ENCODE peak calls at places on chromosomes 7 and 10, in nine cellular contexts. One of them, this sample, is unnamed.

GRCh38 chr7:143085109-143085508 is 33.0 kb downstream of the OR6V1 start:
- DNase-seq in AG04450: no peak
- DNase-seq in lower lobe of right lung: no peak
- DNase-seq in GM20000: no peak
- DNase-seq in H7: no peak
- DNase-seq in posterior cingulate gyrus: no peak
- DNase-seq in HT-29: no peak
- DNase-seq in pancreas: no peak
- DNase-seq in glutamatergic neuron: no peak
- DNase-seq in this sample: no peak

GRCh38 chr7:46603780-46604725 is 683.0 kb upstream of the IGFBP3 start:
- DNase-seq in lower lobe of right lung: peak; percentile 76
- DNase-seq in posterior cingulate gyrus: no peak
- DNase-seq in glutamatergic neuron: peak; percentile 48
- DNase-seq in AG04450: no peak
- DNase-seq in pancreas: peak; percentile 58
- DNase-seq in GM20000: no peak
- DNase-seq in H7: no peak
- DNase-seq in HT-29: no peak
- DNase-seq in this sample: no peak

GRCh38 chr10:84360634-84361365 is 32.4 kb downstream of the CCSER2 start:
- DNase-seq in posterior cingulate gyrus: no peak
- DNase-seq in GM20000: no peak
- DNase-seq in H7: no peak
- DNase-seq in lower lobe of right lung: no peak
- DNase-seq in pancreas: no peak
- DNase-seq in HT-29: no peak
- DNase-seq in AG04450: no peak
- DNase-seq in glutamatergic neuron: no peak
- DNase-seq in this sample: no peak

GRCh38 chr7:33645096-33645495 is 260.2 kb upstream of the BMPER start:
- DNase-seq in lower lobe of right lung: no peak
- DNase-seq in posterior cingulate gyrus: no peak
- DNase-seq in GM20000: no peak
- DNase-seq in H7: no peak
- DNase-seq in HT-29: no peak
- DNase-seq in AG04450: no peak
- DNase-seq in glutamatergic neuron: no peak
- DNase-seq in pancreas: no peak
- DNase-seq in this sample: no peak

GRCh38 chr10:49071221-49071761 is 44.0 kb downstream of the VSTM4 start:
- DNase-seq in AG04450: no peak
- DNase-seq in posterior cingulate gyrus: no peak
- DNase-seq in glutamatergic neuron: no peak
- DNase-seq in GM20000: no peak
- DNase-seq in lower lobe of right lung: no peak
- DNase-seq in pancreas: no peak
- DNase-seq in HT-29: no peak
- DNase-seq in H7: no peak
- DNase-seq in this sample: no peak

GRCh38 chr7:101108330-101108857 is 18.5 kb upstream of the SERPINE1 start:
- DNase-seq in glutamatergic neuron: no peak
- DNase-seq in posterior cingulate gyrus: no peak
- DNase-seq in H7: peak; percentile 62
- DNase-seq in AG04450: no peak
- DNase-seq in lower lobe of right lung: peak; percentile 67
- DNase-seq in pancreas: no peak
- DNase-seq in GM20000: peak; percentile 54
- DNase-seq in HT-29: no peak
- DNase-seq in this sample: peak; percentile 99

GRCh38 chr7:104341545-104341944 is 13.1 kb downstream of the LHFPL3 start:
- DNase-seq in pancreas: no peak
- DNase-seq in AG04450: no peak
- DNase-seq in lower lobe of right lung: no peak
- DNase-seq in glutamatergic neuron: peak; percentile 64
- DNase-seq in GM20000: peak; percentile 16
- DNase-seq in posterior cingulate gyrus: peak; percentile 22
- DNase-seq in H7: peak; percentile 64
- DNase-seq in HT-29: peak; percentile 30
- DNase-seq in this sample: no peak

GRCh38 chr10:106757521-106757920 is 407.0 kb downstream of the SORCS1 start:
- DNase-seq in H7: no peak
- DNase-seq in GM20000: no peak
- DNase-seq in HT-29: no peak
- DNase-seq in lower lobe of right lung: no peak
- DNase-seq in pancreas: no peak
- DNase-seq in AG04450: no peak
- DNase-seq in glutamatergic neuron: no peak
- DNase-seq in posterior cingulate gyrus: no peak
- DNase-seq in this sample: no peak

GRCh38 chr10:78357027-78357672 is 323.5 kb downstream of the RPS24 start:
- DNase-seq in glutamatergic neuron: no peak
- DNase-seq in AG04450: no peak
- DNase-seq in H7: peak; percentile 79
- DNase-seq in GM20000: no peak
- DNase-seq in posterior cingulate gyrus: no peak
- DNase-seq in lower lobe of right lung: no peak
- DNase-seq in HT-29: no peak
- DNase-seq in pancreas: no peak
- DNase-seq in this sample: no peak

GRCh38 chr10:132422169-132422691 is 25.2 kb downstream of the PWWP2B start:
- DNase-seq in pancreas: peak; percentile 73
- DNase-seq in AG04450: no peak
- DNase-seq in glutamatergic neuron: peak; percentile 74
- DNase-seq in posterior cingulate gyrus: no peak
- DNase-seq in H7: peak; percentile 62
- DNase-seq in lower lobe of right lung: no peak
- DNase-seq in GM20000: peak; percentile 66
- DNase-seq in HT-29: no peak
- DNase-seq in this sample: no peak

GRCh38 chr7:128934361-128935352 is 3.1 kb upstream of the IRF5 start:
- DNase-seq in H7: no peak
- DNase-seq in HT-29: no peak
- DNase-seq in pancreas: no peak
- DNase-seq in AG04450: no peak
- DNase-seq in GM20000: peak; percentile 80
- DNase-seq in glutamatergic neuron: no peak
- DNase-seq in lower lobe of right lung: no peak
- DNase-seq in posterior cingulate gyrus: peak; percentile 16
- DNase-seq in this sample: no peak

GRCh38 chr7:93359520-93360198 is 127.5 kb downstream of the VPS50 start:
- DNase-seq in H7: no peak
- DNase-seq in glutamatergic neuron: no peak
- DNase-seq in pancreas: no peak
- DNase-seq in GM20000: no peak
- DNase-seq in lower lobe of right lung: no peak
- DNase-seq in HT-29: no peak
- DNase-seq in AG04450: no peak
- DNase-seq in posterior cingulate gyrus: no peak
- DNase-seq in this sample: no peak

GRCh38 chr7:42269161-42269560 is 32.2 kb upstream of the GLI3 start:
- DNase-seq in posterior cingulate gyrus: no peak
- DNase-seq in H7: no peak
- DNase-seq in glutamatergic neuron: no peak
- DNase-seq in GM20000: no peak
- DNase-seq in lower lobe of right lung: no peak
- DNase-seq in AG04450: no peak
- DNase-seq in pancreas: no peak
- DNase-seq in HT-29: no peak
- DNase-seq in this sample: no peak

GRCh38 chr7:20299647-20300312 is 30.9 kb upstream of the ITGB8 start:
- DNase-seq in lower lobe of right lung: no peak
- DNase-seq in HT-29: no peak
- DNase-seq in pancreas: no peak
- DNase-seq in H7: no peak
- DNase-seq in glutamatergic neuron: no peak
- DNase-seq in AG04450: no peak
- DNase-seq in posterior cingulate gyrus: no peak
- DNase-seq in GM20000: no peak
- DNase-seq in this sample: no peak

GRCh38 chr10:18618995-18619394 is 32.4 kb downstream of the NSUN6 start:
- DNase-seq in lower lobe of right lung: no peak
- DNase-seq in HT-29: no peak
- DNase-seq in AG04450: no peak
- DNase-seq in posterior cingulate gyrus: no peak
- DNase-seq in H7: no peak
- DNase-seq in pancreas: no peak
- DNase-seq in glutamatergic neuron: no peak
- DNase-seq in GM20000: no peak
- DNase-seq in this sample: no peak

GRCh38 chr10:34615770-34616169 is 199.3 kb downstream of the PARD3 start:
- DNase-seq in GM20000: no peak
- DNase-seq in AG04450: no peak
- DNase-seq in HT-29: no peak
- DNase-seq in H7: no peak
- DNase-seq in lower lobe of right lung: no peak
- DNase-seq in posterior cingulate gyrus: no peak
- DNase-seq in glutamatergic neuron: no peak
- DNase-seq in pancreas: no peak
- DNase-seq in this sample: no peak

GRCh38 chr10:102113956-102114857 is 6.0 kb downstream of the LDB1 start:
- DNase-seq in HT-29: peak; percentile 25
- DNase-seq in H7: peak; percentile 73
- DNase-seq in posterior cingulate gyrus: no peak
- DNase-seq in GM20000: no peak
- DNase-seq in AG04450: no peak
- DNase-seq in glutamatergic neuron: peak; percentile 61
- DNase-seq in lower lobe of right lung: no peak
- DNase-seq in pancreas: no peak
- DNase-seq in this sample: no peak

GRCh38 chr10:92697663-92698511 is 8.1 kb downstream of the HHEX start:
- DNase-seq in lower lobe of right lung: no peak
- DNase-seq in H7: no peak
- DNase-seq in glutamatergic neuron: no peak
- DNase-seq in HT-29: no peak
- DNase-seq in posterior cingulate gyrus: no peak
- DNase-seq in GM20000: peak; percentile 45
- DNase-seq in pancreas: no peak
- DNase-seq in AG04450: no peak
- DNase-seq in this sample: no peak

GRCh38 chr7:36840930-36841329 is 116.6 kb upstream of the AOAH start:
- DNase-seq in AG04450: no peak
- DNase-seq in glutamatergic neuron: no peak
- DNase-seq in GM20000: no peak
- DNase-seq in H7: no peak
- DNase-seq in HT-29: no peak
- DNase-seq in lower lobe of right lung: no peak
- DNase-seq in pancreas: no peak
- DNase-seq in posterior cingulate gyrus: no peak
- DNase-seq in this sample: no peak

GRCh38 chr10:31320179-31320597 is 1.2 kb downstream of the ZEB1 start:
- DNase-seq in GM20000: peak; percentile 48
- DNase-seq in HT-29: no peak
- DNase-seq in lower lobe of right lung: peak; percentile 60
- DNase-seq in H7: peak; percentile 77
- DNase-seq in glutamatergic neuron: peak; percentile 43
- DNase-seq in posterior cingulate gyrus: no peak
- DNase-seq in pancreas: peak; percentile 21
- DNase-seq in AG04450: no peak
- DNase-seq in this sample: no peak

GRCh38 chr10:19168584-19168983 is 120.0 kb downstream of the MALRD1 start:
- DNase-seq in H7: peak; percentile 8
- DNase-seq in lower lobe of right lung: no peak
- DNase-seq in posterior cingulate gyrus: no peak
- DNase-seq in GM20000: no peak
- DNase-seq in glutamatergic neuron: peak; percentile 42
- DNase-seq in AG04450: no peak
- DNase-seq in pancreas: no peak
- DNase-seq in HT-29: peak; percentile 36
- DNase-seq in this sample: no peak

GRCh38 chr10:126013489-126014281 is 117.3 kb downstream of the FANK1 start:
- DNase-seq in H7: peak; percentile 56
- DNase-seq in pancreas: no peak
- DNase-seq in lower lobe of right lung: no peak
- DNase-seq in GM20000: peak; percentile 18
- DNase-seq in glutamatergic neuron: no peak
- DNase-seq in HT-29: no peak
- DNase-seq in AG04450: peak; percentile 83
- DNase-seq in posterior cingulate gyrus: no peak
- DNase-seq in this sample: no peak

GRCh38 chr10:88901610-88902327 is 21.7 kb downstream of the STAMBPL1 start:
- DNase-seq in glutamatergic neuron: no peak
- DNase-seq in GM20000: peak; percentile 46
- DNase-seq in H7: no peak
- DNase-seq in AG04450: no peak
- DNase-seq in lower lobe of right lung: no peak
- DNase-seq in posterior cingulate gyrus: no peak
- DNase-seq in HT-29: no peak
- DNase-seq in pancreas: no peak
- DNase-seq in this sample: no peak

GRCh38 chr7:122803323-122803722 is 82.9 kb downstream of the CADPS2 start:
- DNase-seq in H7: peak; percentile 21
- DNase-seq in glutamatergic neuron: no peak
- DNase-seq in pancreas: no peak
- DNase-seq in GM20000: peak; percentile 3
- DNase-seq in HT-29: peak; percentile 19
- DNase-seq in posterior cingulate gyrus: no peak
- DNase-seq in lower lobe of right lung: no peak
- DNase-seq in AG04450: no peak
- DNase-seq in this sample: peak; percentile 75

GRCh38 chr10:132971448-132972148 is 29.2 kb upstream of the CFAP46 start:
- DNase-seq in glutamatergic neuron: peak; percentile 21
- DNase-seq in GM20000: no peak
- DNase-seq in lower lobe of right lung: no peak
- DNase-seq in H7: peak; percentile 75
- DNase-seq in pancreas: no peak
- DNase-seq in HT-29: no peak
- DNase-seq in posterior cingulate gyrus: no peak
- DNase-seq in AG04450: no peak
- DNase-seq in this sample: no peak

GRCh38 chr7:132353902-132354301 is 222.4 kb downstream of the PLXNA4 start:
- DNase-seq in posterior cingulate gyrus: no peak
- DNase-seq in pancreas: no peak
- DNase-seq in HT-29: no peak
- DNase-seq in H7: no peak
- DNase-seq in GM20000: no peak
- DNase-seq in glutamatergic neuron: no peak
- DNase-seq in AG04450: no peak
- DNase-seq in lower lobe of right lung: no peak
- DNase-seq in this sample: no peak

GRCh38 chr10:1366277-1366676 is 310.1 kb downstream of the WDR37 start:
- DNase-seq in lower lobe of right lung: no peak
- DNase-seq in posterior cingulate gyrus: no peak
- DNase-seq in glutamatergic neuron: no peak
- DNase-seq in AG04450: no peak
- DNase-seq in HT-29: no peak
- DNase-seq in pancreas: no peak
- DNase-seq in GM20000: no peak
- DNase-seq in H7: peak; percentile 7
- DNase-seq in this sample: no peak

GRCh38 chr7:45196374-45196773 is 38.8 kb downstream of the RAMP3 start:
- DNase-seq in AG04450: no peak
- DNase-seq in lower lobe of right lung: no peak
- DNase-seq in glutamatergic neuron: no peak
- DNase-seq in HT-29: no peak
- DNase-seq in pancreas: no peak
- DNase-seq in posterior cingulate gyrus: no peak
- DNase-seq in H7: no peak
- DNase-seq in GM20000: peak; percentile 57
- DNase-seq in this sample: no peak

GRCh38 chr10:16943301-16944080 is 126.3 kb upstream of the RSU1 start:
- DNase-seq in lower lobe of right lung: no peak
- DNase-seq in glutamatergic neuron: no peak
- DNase-seq in H7: no peak
- DNase-seq in pancreas: no peak
- DNase-seq in HT-29: no peak
- DNase-seq in AG04450: no peak
- DNase-seq in GM20000: no peak
- DNase-seq in posterior cingulate gyrus: no peak
- DNase-seq in this sample: no peak

GRCh38 chr7:81648716-81649115 is 121.1 kb downstream of the HGF start:
- DNase-seq in HT-29: no peak
- DNase-seq in glutamatergic neuron: no peak
- DNase-seq in posterior cingulate gyrus: no peak
- DNase-seq in lower lobe of right lung: no peak
- DNase-seq in AG04450: no peak
- DNase-seq in H7: no peak
- DNase-seq in GM20000: no peak
- DNase-seq in pancreas: no peak
- DNase-seq in this sample: no peak

GRCh38 chr10:69318997-69319727 is 40.9 kb downstream of the HK1 start:
- DNase-seq in posterior cingulate gyrus: peak; percentile 39
- DNase-seq in lower lobe of right lung: peak; percentile 89
- DNase-seq in GM20000: peak; percentile 71
- DNase-seq in pancreas: peak; percentile 66
- DNase-seq in AG04450: no peak
- DNase-seq in HT-29: peak; percentile 64
- DNase-seq in H7: peak; percentile 72
- DNase-seq in glutamatergic neuron: peak; percentile 42
- DNase-seq in this sample: peak; percentile 84

This sample was measured in dermis microvascular lymphatic vessel endothelial cell.